ENCODE peak calls at places on chromosomes 12 and 14, in nine cellular contexts. M is memory B cell; G is Peyer's patch; J is psoas muscle; O is EH; S is body of pancreas; U is CD8-positive, alpha-beta memory T cell; K is activated T-cell treated with anti-CD3 and anti-CD28 coated beads for 24 hours; A is NCI-H2171 treated with DMSO at 0.1 percent for 48 hours. I is an unnamed sample.

GRCh38 chr12:132071001-132071810 is 72.9 kb downstream of the DDX51 start:
- DNase-seq in M (peak; percentile 40), G (no peak), J (no peak), O (no peak), S (no peak), U (no peak), K (no peak), A (no peak), I (no peak)

GRCh38 chr12:89267404-89267803 is 84.9 kb downstream of the DUSP6 start:
- DNase-seq in M (no peak), G (no peak), J (no peak), O (peak; percentile 13), S (no peak), U (no peak), K (no peak), A (no peak), I (no peak)

GRCh38 chr14:71534506-71534905 is 397.7 kb upstream of the RGS6 start:
- DNase-seq in M (no peak), G (no peak), J (no peak), O (no peak), S (no peak), U (no peak), K (no peak), A (peak; percentile 33), I (no peak)

GRCh38 chr14:104512061-104512460 is 67.5 kb upstream of the C14orf180 start:
- DNase-seq in M (no peak), G (no peak), J (no peak), O (no peak), S (no peak), U (no peak), K (no peak), A (no peak), I (no peak)

GRCh38 chr12:51887476-51888315 is at the start of gene ANKRD33:
- DNase-seq in M (no peak), G (peak; percentile 67), J (peak; percentile 61), O (no peak), S (peak; percentile 34), U (no peak), K (no peak), A (peak; percentile 79), I (no peak)

GRCh38 chr14:104147346-104148125 is 9.1 kb downstream of the KIF26A start:
- DNase-seq in M (no peak), G (no peak), J (peak; percentile 15), O (no peak), S (no peak), U (no peak), K (no peak), A (no peak), I (no peak)

GRCh38 chr14:78782551-78782950 is 612.4 kb downstream of the NRXN3 start:
- DNase-seq in M (no peak), G (no peak), J (no peak), O (no peak), S (no peak), U (no peak), K (no peak), A (no peak), I (no peak)

GRCh38 chr14:35213869-35214387 is 78.3 kb upstream of the PSMA6 start:
- DNase-seq in M (no peak), G (no peak), J (no peak), O (peak; percentile 61), S (no peak), U (no peak), K (no peak), A (peak; percentile 59), I (no peak)

GRCh38 chr12:89135976-89136634 is 216.2 kb downstream of the DUSP6 start:
- DNase-seq in M (no peak), G (no peak), J (no peak), O (peak; percentile 40), S (no peak), U (no peak), K (peak; percentile 4), A (no peak), I (no peak)

GRCh38 chr14:89444044-89444443 is 27.0 kb upstream of the FOXN3 start:
- DNase-seq in M (no peak), G (no peak), J (no peak), O (no peak), S (no peak), U (no peak), K (no peak), A (no peak), I (no peak)

GRCh38 chr12:100860611-100861010 is 66.0 kb downstream of the ANO4 start:
- DNase-seq in M (no peak), G (no peak), J (no peak), O (no peak), S (no peak), U (no peak), K (no peak), A (no peak), I (no peak)

GRCh38 chr14:104091061-104091926 is 5.8 kb downstream of the ASPG start:
- DNase-seq in M (no peak), G (peak; percentile 53), J (no peak), O (no peak), S (no peak), U (no peak), K (no peak), A (no peak), I (no peak)

GRCh38 chr14:29603721-29604120 is 323.9 kb downstream of the PRKD1 start:
- DNase-seq in M (no peak), G (no peak), J (no peak), O (no peak), S (no peak), U (no peak), K (no peak), A (no peak), I (no peak)

GRCh38 chr12:106893451-106893850 is 62.3 kb upstream of the TMEM263 start:
- DNase-seq in M (no peak), G (no peak), J (no peak), O (peak; percentile 37), S (no peak), U (no peak), K (no peak), A (no peak), I (no peak)

GRCh38 chr12:45973526-45973925 is 16.8 kb downstream of the SCAF11 start:
- DNase-seq in M (no peak), G (no peak), J (no peak), O (peak; percentile 60), S (no peak), U (no peak), K (no peak), A (no peak), I (no peak)

GRCh38 chr14:95292660-95293425 is 26.9 kb downstream of the CLMN start:
- DNase-seq in M (no peak), G (no peak), J (no peak), O (no peak), S (no peak), U (no peak), K (no peak), A (no peak), I (no peak)

GRCh38 chr14:103144085-103144484 is 20.8 kb downstream of the TNFAIP2 start:
- DNase-seq in M (no peak), G (no peak), J (no peak), O (peak; percentile 84), S (no peak), U (no peak), K (no peak), A (no peak), I (no peak)

GRCh38 chr12:68896881-68897540 is 36.0 kb downstream of the CPM start:
- DNase-seq in M (no peak), G (no peak), J (no peak), O (no peak), S (no peak), U (no peak), K (no peak), A (no peak), I (no peak)

GRCh38 chr14:105879503-105879866 is 353.1 kb downstream of the TMEM121 start:
- DNase-seq in M (no peak), G (no peak), J (no peak), O (no peak), S (no peak), U (no peak), K (no peak), A (no peak), I (no peak)

GRCh38 chr12:110279976-110280783 is 867 bp upstream of the ATP2A2 start:
- DNase-seq in M (no peak), G (no peak), J (peak; percentile 67), O (peak; percentile 72), S (peak; percentile 49), U (peak; percentile 49), K (peak; percentile 51), A (peak; percentile 78), I (peak; percentile 74)

GRCh38 chr12:119158004-119158776 is 20.5 kb upstream of the HSPB8 start:
- DNase-seq in M (no peak), G (no peak), J (peak; percentile 63), O (no peak), S (no peak), U (no peak), K (no peak), A (peak; percentile 81), I (no peak)

GRCh38 chr12:105595440-105595839 is 264.9 kb downstream of the C12orf75 start:
- DNase-seq in M (no peak), G (no peak), J (no peak), O (no peak), S (no peak), U (no peak), K (no peak), A (no peak), I (no peak)

GRCh38 chr14:31992051-31992450 is 85.1 kb upstream of the ARHGAP5 start:
- DNase-seq in M (no peak), G (no peak), J (no peak), O (peak; percentile 93), S (no peak), U (no peak), K (no peak), A (no peak), I (no peak)

GRCh38 chr14:69355955-69356321 is 42.2 kb downstream of the ERH start:
- DNase-seq in M (no peak), G (no peak), J (peak; percentile 68), O (peak; percentile 69), S (no peak), U (no peak), K (no peak), A (no peak), I (peak; percentile 79)

GRCh38 chr12:26723379-26724308 is 109.3 kb downstream of the ITPR2 start:
- DNase-seq in M (no peak), G (no peak), J (no peak), O (peak; percentile 77), S (no peak), U (no peak), K (no peak), A (no peak), I (no peak)

GRCh38 chr14:36515896-36516718 is 3.9 kb downstream of the NKX2-1 start:
- DNase-seq in M (no peak), G (no peak), J (no peak), O (no peak), S (no peak), U (no peak), K (no peak), A (no peak), I (no peak)

GRCh38 chr14:58697927-58698641 is 60.3 kb downstream of the DACT1 start:
- DNase-seq in M (no peak), G (no peak), J (no peak), O (no peak), S (no peak), U (no peak), K (no peak), A (no peak), I (no peak)

GRCh38 chr14:78446807-78447206 is 276.6 kb downstream of the NRXN3 start:
- DNase-seq in M (no peak), G (no peak), J (no peak), O (peak; percentile 3), S (no peak), U (no peak), K (no peak), A (no peak), I (no peak)

GRCh38 chr14:20683125-20683895 is 1.1 kb upstream of the RNASE4 start:
- DNase-seq in M (peak; percentile 68), G (peak; percentile 75), J (peak; percentile 77), O (peak; percentile 93), S (peak; percentile 85), U (peak; percentile 48), K (peak; percentile 81), A (peak; percentile 97), I (peak; percentile 80)

GRCh38 chr12:117674313-117674712 is 294.5 kb downstream of the KSR2 start:
- DNase-seq in M (no peak), G (no peak), J (no peak), O (peak; percentile 64), S (no peak), U (no peak), K (no peak), A (no peak), I (no peak)

GRCh38 chr12:29516431-29516875 is 19.0 kb upstream of the OVCH1 start:
- DNase-seq in M (no peak), G (no peak), J (no peak), O (peak; percentile 47), S (no peak), U (no peak), K (no peak), A (no peak), I (no peak)